ENCODE peak calls at places on chromosomes 2 and 18, in six cellular contexts. U is germinal center; I is NCI-H226; J is T follicular helper cell; K is stimulated activated CD4-positive, alpha-beta T cell treated with anti-CD3 and anti-CD28 coated beads, Interleukin-1b, Interleukin-23, amount 100 ng/mL, for 4 hours; H is mucosa of descending colon. R is an unnamed sample.

GRCh38 chr2:44582363-44583008 is 220.7 kb downstream of the CAMKMT start:
- DNase-seq in H (no peak), U (no peak), I (peak), K (no peak), J (no peak), R (no peak)

GRCh38 chr18:2911533-2911932 is 64.7 kb downstream of the EMILIN2 start:
- DNase-seq in J (no peak), U (no peak), K (no peak), I (no peak), H (no peak), R (no peak)

GRCh38 chr18:6341709-6342108 is 73.0 kb downstream of the L3MBTL4 start:
- DNase-seq in H (no peak), I (no peak), J (no peak), K (no peak), U (no peak), R (no peak)

GRCh38 chr2:218444692-218445357 is 25.9 kb downstream of the VIL1 start:
- DNase-seq in K (no peak), J (no peak), I (no peak), U (no peak), H (no peak), R (no peak)

GRCh38 chr2:6828299-6828584 is 37.5 kb downstream of the CMPK2 start:
- DNase-seq in I (no peak), H (no peak), K (no peak), J (no peak), U (peak), R (no peak)

GRCh38 chr2:108423502-108424251 is 25.3 kb upstream of the GCC2 start:
- DNase-seq in J (no peak), U (no peak), H (no peak), I (no peak), K (no peak), R (no peak)

GRCh38 chr2:17429130-17429529 is 89.1 kb downstream of the RAD51AP2 start:
- DNase-seq in U (no peak), H (no peak), J (no peak), K (no peak), I (peak), R (no peak)

GRCh38 chr2:26623541-26624497 is 17.3 kb downstream of the CIB4 start:
- DNase-seq in U (no peak), H (no peak), I (no peak), J (no peak), K (no peak), R (no peak)

GRCh38 chr2:196144513-196145126 is 26.8 kb downstream of the STK17B start:
- DNase-seq in U (no peak), I (no peak), K (no peak), J (no peak), H (no peak), R (no peak)

GRCh38 chr2:206225435-206226232 is 48.8 kb upstream of the ZDBF2 start:
- DNase-seq in U (no peak), I (no peak), J (no peak), K (no peak), H (no peak), R (peak)

GRCh38 chr2:99832921-99833320 is 309.5 kb downstream of the AFF3 start:
- DNase-seq in K (no peak), U (no peak), H (no peak), J (no peak), I (no peak), R (no peak)

GRCh38 chr18:77049938-77050337 is 82.6 kb downstream of the MBP start:
- DNase-seq in U (no peak), J (no peak), I (no peak), H (no peak), K (no peak), R (no peak)

R was measured in GM10248.